ENCODE peak calls at places on chromosomes 7 and 10, in nine cellular contexts. One of them, this sample, is unnamed.
A peak's percentile ranks its signal among the peaks of the same experiment; 100 is the strongest.

GRCh38 chr10:13382759-13383753 is 35.0 kb upstream of the SEPHS1 start:
- DNase-seq in tibial nerve: no peak
- DNase-seq in K562: no peak
- DNase-seq in adrenal gland: no peak
- DNase-seq in A549: no peak
- DNase-seq in stomach: peak; percentile 82
- DNase-seq in heart left ventricle: no peak
- DNase-seq in GM12891: no peak
- DNase-seq in uterus: no peak
- DNase-seq in this sample: no peak

GRCh38 chr7:76507723-76508406 is 2.5 kb upstream of the UPK3B start:
- DNase-seq in stomach: no peak
- DNase-seq in A549: no peak
- DNase-seq in GM12891: no peak
- DNase-seq in K562: peak; percentile 9
- DNase-seq in heart left ventricle: no peak
- DNase-seq in uterus: no peak
- DNase-seq in adrenal gland: peak; percentile 34
- DNase-seq in tibial nerve: peak; percentile 43
- DNase-seq in this sample: no peak

GRCh38 chr7:78011642-78012041 is 213.1 kb downstream of the PHTF2 start:
- DNase-seq in tibial nerve: no peak
- DNase-seq in heart left ventricle: no peak
- DNase-seq in stomach: no peak
- DNase-seq in adrenal gland: no peak
- DNase-seq in uterus: no peak
- DNase-seq in A549: no peak
- DNase-seq in K562: no peak
- DNase-seq in GM12891: no peak
- DNase-seq in this sample: no peak

GRCh38 chr10:5987747-5988146 is 10.4 kb upstream of the IL15RA start:
- DNase-seq in GM12891: no peak
- DNase-seq in adrenal gland: no peak
- DNase-seq in heart left ventricle: peak; percentile 66
- DNase-seq in K562: peak; percentile 73
- DNase-seq in stomach: no peak
- DNase-seq in A549: no peak
- DNase-seq in tibial nerve: no peak
- DNase-seq in uterus: peak; percentile 75
- DNase-seq in this sample: peak; percentile 96

GRCh38 chr10:132994371-132994796 is 52.0 kb upstream of the CFAP46 start:
- DNase-seq in uterus: no peak
- DNase-seq in tibial nerve: no peak
- DNase-seq in heart left ventricle: peak; percentile 52
- DNase-seq in K562: no peak
- DNase-seq in adrenal gland: no peak
- DNase-seq in stomach: no peak
- DNase-seq in GM12891: no peak
- DNase-seq in A549: no peak
- DNase-seq in this sample: no peak

GRCh38 chr7:100865971-100866720 is 1.0 kb upstream of the TRIP6 start:
- DNase-seq in uterus: peak; percentile 79
- DNase-seq in tibial nerve: peak; percentile 69
- DNase-seq in adrenal gland: peak; percentile 94
- DNase-seq in GM12891: no peak
- DNase-seq in heart left ventricle: peak; percentile 87
- DNase-seq in stomach: peak; percentile 91
- DNase-seq in A549: no peak
- DNase-seq in K562: no peak
- DNase-seq in this sample: no peak

GRCh38 chr7:64313740-64314491 is at the start of gene ZNF736:
- DNase-seq in tibial nerve: peak; percentile 91
- DNase-seq in adrenal gland: peak; percentile 90
- DNase-seq in K562: peak; percentile 90
- DNase-seq in heart left ventricle: peak; percentile 93
- DNase-seq in uterus: peak; percentile 86
- DNase-seq in GM12891: peak; percentile 65
- DNase-seq in A549: no peak
- DNase-seq in stomach: peak; percentile 89
- DNase-seq in this sample: peak; percentile 88

GRCh38 chr7:136950331-136950730 is 81.9 kb downstream of the CHRM2 start:
- DNase-seq in stomach: no peak
- DNase-seq in tibial nerve: no peak
- DNase-seq in adrenal gland: no peak
- DNase-seq in K562: no peak
- DNase-seq in A549: no peak
- DNase-seq in uterus: no peak
- DNase-seq in GM12891: no peak
- DNase-seq in heart left ventricle: no peak
- DNase-seq in this sample: no peak

GRCh38 chr7:155329225-155329624 is 31.5 kb downstream of the INSIG1 start:
- DNase-seq in GM12891: no peak
- DNase-seq in tibial nerve: no peak
- DNase-seq in uterus: no peak
- DNase-seq in K562: no peak
- DNase-seq in stomach: no peak
- DNase-seq in heart left ventricle: no peak
- DNase-seq in A549: no peak
- DNase-seq in adrenal gland: no peak
- DNase-seq in this sample: no peak

GRCh38 chr10:6535365-6535764 is 44.7 kb downstream of the PRKCQ start:
- DNase-seq in adrenal gland: no peak
- DNase-seq in A549: no peak
- DNase-seq in stomach: no peak
- DNase-seq in GM12891: no peak
- DNase-seq in tibial nerve: no peak
- DNase-seq in uterus: no peak
- DNase-seq in K562: no peak
- DNase-seq in heart left ventricle: no peak
- DNase-seq in this sample: no peak

GRCh38 chr10:43322769-43323168 is 48.7 kb upstream of the FXYD4 start:
- DNase-seq in uterus: peak; percentile 85
- DNase-seq in A549: peak; percentile 69
- DNase-seq in stomach: peak; percentile 90
- DNase-seq in GM12891: no peak
- DNase-seq in K562: peak; percentile 91
- DNase-seq in tibial nerve: peak; percentile 74
- DNase-seq in adrenal gland: peak; percentile 97
- DNase-seq in heart left ventricle: peak; percentile 94
- DNase-seq in this sample: peak; percentile 78
- TF ChIP-seq POLR2A in uterus: no peak
- TF ChIP-seq POLR2A in A549: peak; percentile 31
- TF ChIP-seq POLR2A in stomach: no peak
- TF ChIP-seq POLR2A in GM12891: no peak
- TF ChIP-seq POLR2A in K562: no peak
- TF ChIP-seq POLR2A in tibial nerve: no peak
- TF ChIP-seq POLR2A in adrenal gland: no peak
- TF ChIP-seq POLR2A in heart left ventricle: no peak
- TF ChIP-seq POLR2A in this sample: no peak

DNA sequence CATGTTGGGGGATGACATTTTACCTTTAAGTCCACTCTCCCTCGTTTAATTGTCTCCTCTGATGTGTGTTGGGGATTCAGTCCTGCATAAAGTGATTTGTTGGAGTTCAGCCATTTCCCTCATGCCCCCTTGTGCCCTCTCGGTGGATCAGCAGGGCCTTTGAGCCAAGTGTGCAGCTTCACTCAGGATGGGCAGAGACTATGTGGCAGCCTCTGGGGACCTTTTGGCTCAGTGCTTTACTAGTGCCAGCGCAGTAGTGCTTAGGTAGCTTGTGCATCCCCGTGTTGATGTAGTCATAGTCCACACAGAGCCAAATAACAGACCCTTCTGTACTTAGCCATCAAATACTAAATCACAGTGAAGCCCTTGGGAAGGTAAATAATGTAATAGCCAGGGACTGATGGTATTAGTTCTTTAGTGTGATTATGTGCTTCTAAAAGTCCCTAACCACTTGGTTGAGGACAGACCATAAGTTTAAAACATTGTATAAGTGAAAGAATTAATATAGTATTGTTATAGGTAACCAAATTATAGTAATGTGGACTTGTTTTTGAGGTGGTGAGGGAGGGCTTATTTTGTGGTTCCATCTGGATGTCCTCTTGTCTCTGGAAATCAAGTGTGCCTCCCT is 11.4 kb downstream of the BUB3 start:
- DNase-seq in adrenal gland: no peak
- DNase-seq in tibial nerve: no peak
- DNase-seq in heart left ventricle: no peak
- DNase-seq in A549: no peak
- DNase-seq in uterus: no peak
- DNase-seq in stomach: no peak
- DNase-seq in K562: no peak
- DNase-seq in GM12891: no peak
- DNase-seq in this sample: peak; percentile 9
- TF ChIP-seq POLR2A in adrenal gland: no peak
- TF ChIP-seq POLR2A in tibial nerve: no peak
- TF ChIP-seq POLR2A in heart left ventricle: no peak
- TF ChIP-seq POLR2A in A549: no peak
- TF ChIP-seq POLR2A in uterus: no peak
- TF ChIP-seq POLR2A in stomach: no peak
- TF ChIP-seq POLR2A in K562: peak; percentile 64
- TF ChIP-seq POLR2A in GM12891: peak; percentile 51
- TF ChIP-seq POLR2A in this sample: no peak

GRCh38 chr7:27130540-27131389 is at the start of gene HOXA4:
- DNase-seq in stomach: peak; percentile 69
- DNase-seq in K562: no peak
- DNase-seq in uterus: peak; percentile 90
- DNase-seq in heart left ventricle: peak; percentile 89
- DNase-seq in adrenal gland: peak; percentile 96
- DNase-seq in tibial nerve: peak; percentile 84
- DNase-seq in GM12891: no peak
- DNase-seq in A549: no peak
- DNase-seq in this sample: peak; percentile 86
- TF ChIP-seq POLR2A in stomach: no peak
- TF ChIP-seq POLR2A in K562: no peak
- TF ChIP-seq POLR2A in uterus: peak; percentile 37
- TF ChIP-seq POLR2A in heart left ventricle: peak; percentile 56
- TF ChIP-seq POLR2A in adrenal gland: peak; percentile 58
- TF ChIP-seq POLR2A in tibial nerve: no peak
- TF ChIP-seq POLR2A in GM12891: no peak
- TF ChIP-seq POLR2A in A549: peak; percentile 17
- TF ChIP-seq POLR2A in this sample: peak; percentile 17

DNA sequence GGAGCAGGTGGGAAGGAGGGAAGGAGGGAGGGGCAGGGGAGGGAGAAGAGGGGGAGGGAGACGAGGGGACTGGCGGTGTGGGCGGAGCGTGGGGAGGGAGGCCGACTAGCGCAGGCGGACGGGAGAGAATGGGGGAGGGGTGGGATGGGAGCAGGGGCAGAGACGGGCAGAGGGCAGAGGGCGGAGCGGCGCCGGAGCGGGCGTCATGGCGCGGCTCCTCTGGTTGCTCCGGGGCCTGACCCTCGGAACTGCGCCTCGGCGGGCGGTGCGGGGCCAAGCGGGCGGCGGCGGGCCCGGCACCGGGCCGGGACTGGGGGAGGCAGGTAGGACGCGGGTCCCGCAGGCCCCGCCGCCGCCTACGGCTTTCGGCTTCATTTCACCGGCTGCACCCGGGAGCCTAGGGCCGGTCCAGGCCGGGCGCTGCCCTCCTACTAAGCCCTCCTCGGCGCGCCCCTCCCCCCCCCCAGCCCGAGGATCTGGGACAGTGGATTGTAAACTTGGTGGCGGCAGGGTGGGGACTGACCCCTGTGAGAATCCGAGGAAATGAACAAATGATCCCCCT is at the start of gene MSRB2:
- DNase-seq in adrenal gland: peak; percentile 96
- DNase-seq in A549: peak; percentile 84
- DNase-seq in uterus: peak; percentile 92
- DNase-seq in heart left ventricle: peak; percentile 95
- DNase-seq in GM12891: peak; percentile 65
- DNase-seq in K562: peak; percentile 96
- DNase-seq in stomach: peak; percentile 91
- DNase-seq in tibial nerve: peak; percentile 88
- DNase-seq in this sample: peak; percentile 91
- TF ChIP-seq POLR2A in adrenal gland: peak; percentile 93
- TF ChIP-seq POLR2A in A549: peak; percentile 94
- TF ChIP-seq POLR2A in uterus: peak; percentile 69
- TF ChIP-seq POLR2A in heart left ventricle: peak; percentile 96
- TF ChIP-seq POLR2A in GM12891: no peak
- TF ChIP-seq POLR2A in K562: peak; percentile 63
- TF ChIP-seq POLR2A in stomach: no peak
- TF ChIP-seq POLR2A in tibial nerve: peak; percentile 72
- TF ChIP-seq POLR2A in this sample: peak; percentile 65

DNA sequence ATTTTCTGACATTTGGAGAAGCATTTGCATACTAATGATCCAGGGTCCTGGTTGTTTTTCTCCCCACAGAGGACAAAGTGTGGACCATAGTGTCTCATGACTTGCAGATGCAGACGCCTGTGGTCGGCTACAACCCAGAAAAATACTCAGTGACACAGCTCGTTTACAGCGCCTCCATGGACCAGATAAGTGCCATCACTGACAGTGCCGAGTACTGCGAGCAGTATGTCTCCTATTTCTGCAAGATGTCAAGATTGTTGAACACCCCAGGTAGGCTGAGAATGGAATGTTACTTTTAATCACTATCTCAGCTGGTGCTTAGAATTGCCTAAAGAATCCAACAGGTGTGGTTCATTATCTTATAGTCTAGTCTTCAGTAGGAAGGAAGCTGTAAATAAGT is 951.5 kb upstream of the C7orf33 start:
- DNase-seq in adrenal gland: no peak
- DNase-seq in tibial nerve: no peak
- DNase-seq in stomach: no peak
- DNase-seq in uterus: no peak
- DNase-seq in heart left ventricle: no peak
- DNase-seq in A549: no peak
- DNase-seq in K562: no peak
- DNase-seq in GM12891: no peak
- DNase-seq in this sample: no peak
- TF ChIP-seq POLR2A in adrenal gland: no peak
- TF ChIP-seq POLR2A in tibial nerve: no peak
- TF ChIP-seq POLR2A in stomach: no peak
- TF ChIP-seq POLR2A in uterus: no peak
- TF ChIP-seq POLR2A in heart left ventricle: no peak
- TF ChIP-seq POLR2A in A549: no peak
- TF ChIP-seq POLR2A in K562: no peak
- TF ChIP-seq POLR2A in GM12891: no peak
- TF ChIP-seq POLR2A in this sample: no peak

GRCh38 chr10:28280652-28281051 is 22.2 kb downstream of the MPP7 start:
- DNase-seq in stomach: no peak
- DNase-seq in adrenal gland: no peak
- DNase-seq in uterus: no peak
- DNase-seq in heart left ventricle: no peak
- DNase-seq in A549: no peak
- DNase-seq in tibial nerve: no peak
- DNase-seq in GM12891: no peak
- DNase-seq in K562: no peak
- DNase-seq in this sample: no peak
- TF ChIP-seq POLR2A in stomach: no peak
- TF ChIP-seq POLR2A in adrenal gland: no peak
- TF ChIP-seq POLR2A in uterus: no peak
- TF ChIP-seq POLR2A in heart left ventricle: no peak
- TF ChIP-seq POLR2A in A549: no peak
- TF ChIP-seq POLR2A in tibial nerve: no peak
- TF ChIP-seq POLR2A in GM12891: no peak
- TF ChIP-seq POLR2A in K562: no peak
- TF ChIP-seq POLR2A in this sample: no peak

GRCh38 chr10:28302668-28303488 is at the start of gene MPP7:
- DNase-seq in A549: peak; percentile 98
- DNase-seq in adrenal gland: peak; percentile 96
- DNase-seq in GM12891: peak; percentile 84
- DNase-seq in heart left ventricle: peak; percentile 96
- DNase-seq in tibial nerve: peak; percentile 95
- DNase-seq in uterus: peak; percentile 96
- DNase-seq in stomach: peak; percentile 97
- DNase-seq in K562: peak; percentile 98
- DNase-seq in this sample: peak; percentile 97
- TF ChIP-seq POLR2A in A549: no peak
- TF ChIP-seq POLR2A in adrenal gland: peak; percentile 23
- TF ChIP-seq POLR2A in GM12891: no peak
- TF ChIP-seq POLR2A in heart left ventricle: peak; percentile 44
- TF ChIP-seq POLR2A in tibial nerve: no peak
- TF ChIP-seq POLR2A in uterus: no peak
- TF ChIP-seq POLR2A in stomach: no peak
- TF ChIP-seq POLR2A in K562: no peak
- TF ChIP-seq POLR2A in this sample: no peak

GRCh38 chr10:99929360-99929759 is 80.4 kb downstream of the DNMBP start:
- DNase-seq in uterus: no peak
- DNase-seq in A549: no peak
- DNase-seq in stomach: peak; percentile 52
- DNase-seq in adrenal gland: no peak
- DNase-seq in heart left ventricle: no peak
- DNase-seq in GM12891: no peak
- DNase-seq in K562: no peak
- DNase-seq in tibial nerve: no peak
- DNase-seq in this sample: no peak
- TF ChIP-seq POLR2A in uterus: no peak
- TF ChIP-seq POLR2A in A549: no peak
- TF ChIP-seq POLR2A in stomach: no peak
- TF ChIP-seq POLR2A in adrenal gland: no peak
- TF ChIP-seq POLR2A in heart left ventricle: no peak
- TF ChIP-seq POLR2A in GM12891: no peak
- TF ChIP-seq POLR2A in K562: no peak
- TF ChIP-seq POLR2A in tibial nerve: no peak
- TF ChIP-seq POLR2A in this sample: no peak